ENCODE peak calls at places on chromosomes 11 and 22, in seven cellular contexts. H is lower leg skin, B is mucosa of gallbladder, Q is H7, D is fibroblast of pulmonary artery, E is T-helper 17 cell, U is posterior cingulate gyrus. C is an unnamed sample.

GRCh38 chr11:78244080-78244479 is 55.4 kb downstream of the USP35 start:
- DNase-seq in Q (no peak), H (no peak), D (no peak), B (no peak), U (no peak), E (no peak), C (no peak)

GRCh38 chr22:46295277-46295971 is 1.2 kb upstream of the GTSE1 start:
- DNase-seq in D (no peak), Q (peak), U (no peak), E (no peak), B (no peak), H (no peak), C (no peak)

GRCh38 chr11:23704183-23704582 is 792.7 kb upstream of the LUZP2 start:
- DNase-seq in Q (no peak), E (no peak), U (no peak), B (no peak), D (no peak), H (no peak), C (no peak)

GRCh38 chr22:32255217-32255616 is at the start of gene SLC5A4:
- DNase-seq in D (no peak), H (no peak), E (no peak), B (no peak), U (no peak), Q (no peak), C (no peak)

GRCh38 chr11:35288817-35289541 is 130.4 kb downstream of the SLC1A2 start:
- DNase-seq in H (no peak), U (no peak), B (no peak), E (no peak), Q (no peak), D (peak), C (no peak)

GRCh38 chr22:33785283-33785991 is 134.8 kb downstream of the LARGE1 start:
- DNase-seq in E (no peak), B (no peak), U (no peak), D (peak), Q (no peak), H (no peak), C (no peak)

GRCh38 chr11:1908579-1908978 is 10.9 kb upstream of the TNNT3 start:
- DNase-seq in Q (peak), B (no peak), D (peak), H (no peak), U (no peak), E (no peak), C (no peak)

GRCh38 chr22:26573026-26573662 is 16.8 kb downstream of the TPST2 start:
- DNase-seq in B (peak), U (no peak), H (no peak), D (peak), E (no peak), Q (no peak), C (no peak)

GRCh38 chr22:19174106-19175025 is 4.2 kb downstream of the SLC25A1 start:
- DNase-seq in E (no peak), D (peak), B (no peak), H (no peak), Q (peak), U (no peak), C (no peak)

GRCh38 chr11:111324277-111324720 is 26.0 kb downstream of the POU2AF3 start:
- DNase-seq in B (no peak), H (no peak), U (no peak), D (peak), Q (no peak), E (no peak), C (no peak)